ENCODE peak calls at places on chromosomes 16 and 17, in five cellular contexts. N is fibroblast of lung, F is heart right ventricle, A is cardiac muscle cell, H is A549. X is an unnamed sample.

GRCh38 chr16:77424841-77425604 is 9.8 kb downstream of the ADAMTS18 start:
- DNase-seq in A (no peak), H (no peak), F (no peak), N (no peak), X (no peak)

GRCh38 chr17:80826955-80827645 is 164.5 kb upstream of the CHMP6 start:
- DNase-seq in H (peak; percentile 77), A (no peak), N (peak; percentile 98), F (peak; percentile 23), X (peak; percentile 94)

GRCh38 chr17:77453613-77454559 is 313.1 kb downstream of the SEC14L1 start:
- DNase-seq in A (peak; percentile 67), F (no peak), H (no peak), N (no peak), X (no peak)

GRCh38 chr16:47876494-47876893 is 279.3 kb downstream of the ABCC12 start:
- DNase-seq in N (no peak), F (no peak), H (no peak), A (no peak), X (no peak)

GRCh38 chr17:62017912-62018311 is 47.2 kb downstream of the MED13 start:
- DNase-seq in A (no peak), H (no peak), F (no peak), N (peak; percentile 20), X (no peak)

GRCh38 chr16:68083861-68084503 is 1.2 kb upstream of the NFATC3 start:
- DNase-seq in A (peak; percentile 28), F (no peak), N (peak; percentile 37), H (no peak), X (no peak)

GRCh38 chr17:27356091-27356705 is 62.3 kb downstream of the WSB1 start:
- DNase-seq in F (no peak), H (no peak), A (no peak), N (no peak), X (no peak)

GRCh38 chr17:68399638-68400403 is 57.5 kb downstream of the WIPI1 start:
- DNase-seq in N (peak; percentile 31), H (no peak), F (no peak), A (no peak), X (no peak)

GRCh38 chr16:66617010-66617434 is 12.5 kb downstream of the CMTM3 start:
- DNase-seq in F (no peak), N (no peak), A (no peak), H (no peak), X (no peak)

GRCh38 chr16:19809121-19809635 is 75.5 kb downstream of the GPRC5B start:
- DNase-seq in A (no peak), N (no peak), F (no peak), H (no peak), X (no peak)

GRCh38 chr17:55735784-55736405 is 13.2 kb upstream of the TMEM100 start:
- DNase-seq in F (peak; percentile 54), A (peak; percentile 66), N (peak; percentile 74), H (peak; percentile 30), X (no peak)

GRCh38 chr17:65498831-65499230 is 62.6 kb downstream of the AXIN2 start:
- DNase-seq in N (no peak), F (no peak), A (no peak), H (no peak), X (no peak)

GRCh38 chr17:21098934-21099687 is 27.7 kb upstream of the DHRS7B start:
- DNase-seq in F (peak; percentile 50), A (peak; percentile 90), N (peak; percentile 69), H (peak; percentile 98), X (peak; percentile 13)

GRCh38 chr16:71771571-71771970 is 37.1 kb downstream of the AP1G1 start:
- DNase-seq in F (no peak), N (no peak), H (no peak), A (no peak), X (no peak)

GRCh38 chr17:74879308-74879707 is 6.5 kb upstream of the FDXR start:
- DNase-seq in A (no peak), F (no peak), H (no peak), N (no peak), X (no peak)

GRCh38 chr17:74452027-74452840 is 14.2 kb upstream of the CD300A start:
- DNase-seq in F (no peak), A (no peak), N (no peak), H (no peak), X (no peak)

GRCh38 chr17:75110307-75110937 is 653 bp downstream of the ARMC7 start:
- DNase-seq in A (peak; percentile 35), H (no peak), N (no peak), F (no peak), X (no peak)

GRCh38 chr17:27343972-27344607 is 50.2 kb downstream of the WSB1 start:
- DNase-seq in H (no peak), F (no peak), A (no peak), N (no peak), X (no peak)

GRCh38 chr17:14296511-14296910 is 4.4 kb upstream of the HS3ST3B1 start:
- DNase-seq in F (no peak), N (no peak), A (no peak), H (no peak), X (no peak)

GRCh38 chr17:32870027-32870670 is 6.8 kb downstream of the MYO1D start:
- DNase-seq in F (peak; percentile 27), A (no peak), N (peak; percentile 32), H (no peak), X (no peak)

GRCh38 chr16:84174396-84174795 is 12.5 kb downstream of the TAF1C start:
- DNase-seq in N (no peak), F (no peak), H (no peak), A (no peak), X (no peak)

GRCh38 chr17:30449480-30449879 is 27.7 kb upstream of the GOSR1 start:
- DNase-seq in A (no peak), N (peak; percentile 73), H (no peak), F (peak; percentile 23), X (no peak)

GRCh38 chr16:9061358-9061813 is 30.1 kb upstream of the HAPSTR1 start:
- DNase-seq in F (peak; percentile 67), A (peak; percentile 39), H (no peak), N (peak; percentile 89), X (no peak)

GRCh38 chr17:13490906-13491502 is 110.7 kb downstream of the HS3ST3A1 start:
- DNase-seq in A (no peak), F (no peak), N (no peak), H (no peak), X (no peak)

GRCh38 chr16:6682142-6682811 is 650.4 kb upstream of the RBFOX1 start:
- DNase-seq in A (peak; percentile 74), F (no peak), H (peak; percentile 3), N (no peak), X (no peak)

GRCh38 chr17:71447644-71448043 is 673.2 kb upstream of the SOX9 start:
- DNase-seq in H (no peak), N (no peak), A (no peak), F (no peak), X (no peak)

GRCh38 chr17:39667262-39668140 is 752 bp upstream of the PNMT start:
- DNase-seq in A (peak; percentile 52), F (no peak), N (no peak), H (no peak), X (no peak)

GRCh38 chr17:42845556-42845917 is 1.2 kb downstream of the AOC2 start:
- DNase-seq in A (no peak), F (no peak), H (no peak), N (no peak), X (no peak)

GRCh38 chr17:81346090-81346907 is 49.0 kb upstream of the BAHCC1 start:
- DNase-seq in F (peak; percentile 99), H (peak; percentile 99), N (peak; percentile 96), A (peak; percentile 99), X (peak; percentile 64)

GRCh38 chr17:21296097-21297025 is 11.8 kb downstream of the MAP2K3 start:
- DNase-seq in F (no peak), N (no peak), A (no peak), H (no peak), X (no peak)

GRCh38 chr17:72152392-72152727 is 31.5 kb downstream of the SOX9 start:
- DNase-seq in F (no peak), H (no peak), N (peak; percentile 77), A (no peak), X (no peak)

GRCh38 chr17:66446419-66446818 is 144.0 kb downstream of the PRKCA start:
- DNase-seq in H (no peak), N (no peak), F (no peak), A (no peak), X (no peak)

GRCh38 chr17:64781394-64781793 is 119.3 kb upstream of the SMURF2 start:
- DNase-seq in A (peak; percentile 49), N (no peak), H (no peak), F (peak; percentile 74), X (no peak)

GRCh38 chr16:85396879-85397871 is 215.9 kb upstream of the GSE1 start:
- DNase-seq in N (no peak), A (no peak), F (no peak), H (no peak), X (no peak)

DNA sequence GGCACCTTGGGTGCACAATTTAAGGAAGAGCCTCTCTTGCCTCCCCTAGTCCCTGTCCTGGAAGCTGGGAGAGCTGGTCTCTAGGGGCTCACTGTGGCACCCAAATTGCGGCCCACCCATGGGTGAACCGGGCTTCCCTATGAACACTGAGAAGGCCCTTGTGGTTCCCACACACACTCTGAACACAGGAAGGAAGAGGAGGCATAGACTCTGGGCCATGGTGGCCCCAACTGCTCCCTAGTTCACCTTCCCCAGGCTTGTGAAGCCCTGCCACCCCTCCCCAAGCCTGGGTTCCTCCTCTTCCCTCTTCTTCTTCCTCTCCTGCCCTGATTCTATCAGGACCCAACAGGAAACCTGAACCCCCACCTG is 10.5 kb downstream of the SREBF1 start:
- DNase-seq in A (no peak), H (no peak), N (no peak), F (no peak), X (no peak)
- H3K4me3 ChIP-seq in A (no peak overlapping the region), H (no peak overlapping the region), N (no peak overlapping the region), F (no peak overlapping the region), X (no peak overlapping the region)

GRCh38 chr17:79000396-79001189 is 9.0 kb downstream of the CANT1 start:
- DNase-seq in A (no peak), N (no peak), H (no peak), F (no peak), X (no peak)
- TF ChIP-seq CTCF in A (no peak), N (no peak), H (no peak), F (no peak), X (no peak)

GRCh38 chr17:5468075-5468473 is 708 bp downstream of the DHX33 start:
- DNase-seq in N (no peak), A (no peak), F (no peak), H (peak; percentile 34), X (no peak)
- H3K4me3 ChIP-seq in N (peak overlapping the region; percentile 96), A (peak overlapping the region; percentile 50), F (peak overlapping the region; percentile 68), H (peak overlapping the region; percentile 91), X (peak overlapping the region; percentile 89)

DNA sequence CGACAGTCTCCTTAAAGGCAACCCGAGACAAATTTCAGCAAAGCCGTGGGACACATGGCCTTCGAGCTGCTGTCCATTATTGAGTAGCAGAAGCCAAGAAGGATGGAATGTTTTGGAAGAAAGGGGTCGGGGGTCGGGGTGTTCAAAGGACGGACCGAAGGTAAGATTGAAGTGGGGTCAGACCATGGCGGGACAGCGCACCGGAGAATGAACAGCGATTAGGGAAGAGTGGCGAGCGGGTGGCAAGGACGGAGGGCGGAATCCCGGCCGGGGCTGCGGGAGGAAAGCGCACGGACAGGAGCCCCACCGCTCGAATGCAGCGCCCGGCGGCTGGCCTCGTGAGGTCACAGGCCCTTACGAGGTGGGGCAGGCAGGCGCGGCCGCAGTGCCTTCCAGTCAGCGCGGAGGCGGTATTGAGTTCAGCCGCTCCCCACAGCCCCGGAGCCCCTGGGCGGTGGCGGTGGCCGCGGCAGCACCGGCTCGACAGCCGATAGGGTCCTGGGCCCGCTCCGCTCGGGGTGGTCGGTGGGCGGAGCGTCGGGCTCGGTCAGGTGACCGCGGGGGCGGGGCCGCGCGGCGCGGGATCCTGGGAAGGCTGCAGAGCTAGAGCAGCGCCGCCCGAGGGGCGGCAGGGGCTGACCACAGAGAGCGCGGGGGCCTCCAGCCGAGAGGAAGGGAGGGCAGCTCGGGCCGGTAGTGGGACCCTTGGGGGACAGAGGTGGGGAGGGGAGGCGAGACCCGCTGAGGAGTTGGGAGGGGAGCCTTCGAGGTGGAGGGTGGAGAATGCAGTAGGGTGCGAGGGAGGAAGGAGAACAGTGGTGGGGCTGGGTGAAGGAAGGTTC is at the start of gene EFCAB13:
- DNase-seq in N (peak; percentile 76), A (peak; percentile 92), H (peak; percentile 83), F (peak; percentile 87), X (no peak)
- TF ChIP-seq CTCF in N (no peak), A (peak; percentile 22), H (peak; percentile 35), F (peak; percentile 36), X (peak; percentile 7)